ENCODE peak calls at places on chromosomes 12 and 14, in nine cellular contexts. D is hepatocyte, T is bronchial epithelial cell, Z is body of pancreas, N is transverse colon, Q is HFF-Myc, P is fibroblast of mammary gland, O is right cardiac atrium, E is lung. H is an unnamed sample.

GRCh38 chr14:50666772-50667490 is 1.2 kb downstream of the SAV1 start:
- DNase-seq in T (peak), Z (peak), D (peak), N (peak), P (peak), O (peak), Q (no peak), E (no peak), H (no peak)

GRCh38 chr14:64324461-64325255 is 30.5 kb upstream of the ESR2 start:
- DNase-seq in P (peak), D (no peak), E (no peak), T (peak), Z (no peak), O (no peak), N (no peak), Q (peak), H (no peak)

GRCh38 chr12:131058700-131059099 is 105.0 kb downstream of the ADGRD1 start:
- DNase-seq in E (no peak), P (no peak), Z (no peak), T (no peak), Q (no peak), D (no peak), N (no peak), O (no peak), H (no peak)

GRCh38 chr12:54028324-54029201 is at the start of gene HOXC6:
- DNase-seq in P (peak), O (no peak), E (no peak), T (no peak), D (peak), N (no peak), Q (no peak), Z (no peak), H (no peak)

GRCh38 chr12:80211671-80212070 is 112.3 kb downstream of the OTOGL start:
- DNase-seq in O (no peak), P (no peak), T (no peak), D (no peak), N (no peak), Z (no peak), Q (no peak), E (no peak), H (no peak)

GRCh38 chr14:71022939-71023338 is 115.7 kb downstream of the PCNX1 start:
- DNase-seq in N (no peak), P (no peak), D (no peak), Q (no peak), Z (no peak), O (no peak), T (no peak), E (no peak), H (no peak)

GRCh38 chr14:99322731-99323599 is 51.0 kb upstream of the BCL11B start:
- DNase-seq in D (no peak), P (peak), Q (no peak), T (no peak), O (no peak), E (peak), Z (no peak), N (no peak), H (no peak)

GRCh38 chr12:93316623-93316971 is 61.1 kb upstream of the NUDT4 start:
- DNase-seq in D (no peak), N (no peak), O (no peak), T (no peak), E (no peak), P (no peak), Z (no peak), Q (no peak), H (no peak)

GRCh38 chr12:108856428-108857157 is 790 bp downstream of the SSH1 start:
- DNase-seq in P (peak), O (peak), T (peak), Z (peak), N (peak), Q (no peak), D (peak), E (peak), H (no peak)

GRCh38 chr12:4910502-4911315 is 1.0 kb downstream of the KCNA1 start:
- DNase-seq in Q (no peak), T (no peak), E (no peak), Z (no peak), O (no peak), D (no peak), P (no peak), N (no peak), H (no peak)

GRCh38 chr12:47718531-47718930 is 6.8 kb downstream of the ENDOU start:
- DNase-seq in T (no peak), Q (no peak), Z (no peak), O (no peak), N (no peak), P (no peak), D (no peak), E (peak), H (no peak)

GRCh38 chr14:23237772-23238594 is at the start of gene RNF212B:
- DNase-seq in N (peak), E (peak), Q (peak), O (peak), D (peak), P (peak), Z (peak), T (peak), H (peak)

GRCh38 chr12:124737040-124737419 is 126.6 kb downstream of the SCARB1 start:
- DNase-seq in N (no peak), P (peak), Q (no peak), O (no peak), Z (no peak), D (no peak), T (no peak), E (no peak), H (no peak)
- H3K4me3 ChIP-seq in N (no peak), P (no peak), Q (no peak), O (no peak), Z (no peak), D (no peak), T (no peak), E (no peak), H (no peak)

DNA sequence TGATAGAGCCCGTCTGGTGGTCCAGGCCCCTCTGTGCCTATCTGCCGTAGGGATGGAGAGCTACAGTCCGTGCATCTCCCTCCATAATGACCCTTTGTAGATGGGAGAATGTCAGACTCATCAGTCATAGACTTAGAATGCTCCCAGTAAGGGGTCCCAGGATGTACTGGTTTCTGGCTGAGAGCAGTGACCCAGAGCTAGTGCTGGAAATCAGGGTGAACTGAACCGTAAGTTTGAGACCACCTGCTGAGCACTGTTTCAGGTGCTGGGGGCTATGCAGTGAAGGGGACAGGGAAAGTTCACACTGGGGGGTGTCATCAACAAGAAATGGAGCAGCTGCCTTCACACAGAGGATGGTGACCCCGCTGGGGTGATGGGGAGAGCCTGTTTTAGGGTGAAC is 34.1 kb downstream of the SLC6A12 start:
- DNase-seq in O (no peak), P (no peak), D (no peak), Z (no peak), Q (no peak), N (no peak), T (no peak), E (no peak), H (no peak)
- H3K4me3 ChIP-seq in O (no peak), P (no peak), D (no peak), Z (no peak), Q (no peak), N (no peak), T (no peak), E (no peak), H (no peak)

DNA sequence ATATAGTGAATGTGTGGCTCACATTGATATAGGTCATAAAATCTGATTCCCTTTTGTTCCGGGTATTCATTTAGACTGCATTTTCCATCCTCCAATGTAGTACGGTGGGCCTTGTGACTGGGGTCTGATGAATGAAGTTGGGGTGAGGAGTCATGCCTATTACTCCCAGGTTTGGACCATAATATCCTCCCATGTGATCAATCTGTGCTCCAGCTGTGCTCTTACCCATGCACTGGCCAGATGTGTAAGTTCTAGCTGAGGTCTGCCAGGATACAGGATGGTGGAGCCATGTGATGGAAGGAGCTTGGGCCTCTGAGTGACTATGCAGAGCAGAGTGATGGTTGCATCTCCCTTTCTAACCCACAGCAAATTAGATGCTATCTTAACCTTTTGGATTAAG is 1034.0 kb upstream of the TMEM132C start:
- DNase-seq in T (no peak), Z (no peak), D (no peak), N (no peak), E (no peak), P (peak), Q (no peak), O (no peak), H (no peak)
- H3K4me3 ChIP-seq in T (no peak), Z (no peak), D (no peak), N (no peak), E (no peak), P (no peak), Q (no peak), O (no peak), H (no peak)

GRCh38 chr12:99257672-99258071 is 389.9 kb upstream of the GARIN6 start:
- DNase-seq in Z (no peak), Q (no peak), E (no peak), D (no peak), O (no peak), P (no peak), T (no peak), N (no peak), H (no peak)
- H3K4me3 ChIP-seq in Z (no peak), Q (no peak), E (no peak), D (no peak), O (no peak), P (no peak), T (no peak), N (no peak), H (no peak)

GRCh38 chr12:58639323-58639934 is 280.9 kb downstream of the LRIG3 start:
- DNase-seq in E (no peak), T (no peak), O (no peak), N (no peak), P (peak), D (no peak), Z (no peak), Q (no peak), H (no peak)

GRCh38 chr12:58645946-58646345 is 274.4 kb downstream of the LRIG3 start:
- DNase-seq in T (no peak), Q (no peak), O (no peak), Z (no peak), D (no peak), P (no peak), E (no peak), N (no peak), H (no peak)

GRCh38 chr12:58640314-58640713 is 280.0 kb downstream of the LRIG3 start:
- DNase-seq in T (no peak), O (no peak), D (no peak), N (no peak), Z (no peak), E (no peak), P (no peak), Q (no peak), H (no peak)
- H3K4me3 ChIP-seq in T (no peak), O (no peak), D (no peak), N (no peak), Z (no peak), E (no peak), P (no peak), Q (no peak), H (no peak)

GRCh38 chr12:42905419-42905705 is 315.8 kb upstream of the PRICKLE1 start:
- DNase-seq in Z (no peak), Q (no peak), P (no peak), D (no peak), T (no peak), O (no peak), N (no peak), E (no peak), H (no peak)
- H3K4me3 ChIP-seq in Z (no peak), Q (no peak), P (no peak), D (no peak), T (no peak), O (no peak), N (no peak), E (no peak), H (no peak)

H was measured in GM12864.